ENCODE peak calls at places on chromosome 4, in eight cellular contexts. B is retina; K is neural crest cell; J is foreskin fibroblast; S is stimulated activated CD4-positive, alpha-beta T cell treated with anti-CD3 and anti-CD28 coated beads, Interleukin-12 subunit alpha, Interleukin-12 subunit beta, amount 100 ng/mL, for 48 hours; D is AG08396; N is AG10803; V is brain pericyte. M is an unnamed sample.

GRCh38 chr4:185209031-185209851 is at the start of gene SNX25:
- DNase-seq in J (peak), B (peak), N (peak), S (peak), K (peak), D (peak), V (no peak), M (peak)

GRCh38 chr4:25088342-25088952 is 57.7 kb upstream of the LGI2 start:
- DNase-seq in S (no peak), D (peak), K (no peak), J (no peak), B (peak), V (no peak), N (peak), M (no peak)

GRCh38 chr4:119795986-119796578 is 167.5 kb upstream of the PDE5A start:
- DNase-seq in D (no peak), V (no peak), S (no peak), J (peak), B (no peak), N (no peak), K (no peak), M (no peak)

GRCh38 chr4:13840573-13841185 is 213.2 kb upstream of the BOD1L1 start:
- DNase-seq in V (no peak), N (no peak), S (no peak), D (no peak), J (no peak), B (no peak), K (no peak), M (no peak)

GRCh38 chr4:3304831-3305609 is 12.2 kb downstream of the RGS12 start:
- DNase-seq in J (no peak), B (no peak), K (no peak), S (no peak), V (no peak), D (peak), N (no peak), M (peak)

GRCh38 chr4:149914521-149915115 is 99.0 kb upstream of the IQCM start:
- DNase-seq in N (peak), V (no peak), J (peak), D (peak), B (peak), K (peak), S (peak), M (peak)

GRCh38 chr4:148021706-148022105 is 289.8 kb downstream of the ARHGAP10 start:
- DNase-seq in S (no peak), D (no peak), J (no peak), N (no peak), B (no peak), V (no peak), K (no peak), M (no peak)

GRCh38 chr4:175891863-175892262 is 79.8 kb upstream of the GPM6A start:
- DNase-seq in S (no peak), N (peak), V (peak), J (no peak), D (no peak), B (no peak), K (no peak), M (peak)

GRCh38 chr4:14368391-14368790 is 633.9 kb upstream of the CPEB2 start:
- DNase-seq in S (no peak), V (no peak), N (no peak), D (no peak), J (no peak), B (no peak), K (no peak), M (no peak)

GRCh38 chr4:139315221-139315675 is 13.0 kb upstream of the NDUFC1 start:
- DNase-seq in K (no peak), B (no peak), S (no peak), D (no peak), J (no peak), V (no peak), N (no peak), M (no peak)

GRCh38 chr4:121794505-121795192 is 6.5 kb upstream of the EXOSC9 start:
- DNase-seq in S (no peak), V (no peak), D (no peak), J (no peak), B (no peak), N (peak), K (no peak), M (no peak)

GRCh38 chr4:5735463-5735862 is 24.5 kb downstream of the EVC start:
- DNase-seq in S (no peak), K (no peak), B (no peak), J (no peak), V (no peak), N (no peak), D (no peak), M (no peak)

M was measured in NCI-H2227 treated with DMSO at 0.1 percent for 48 hours.